ENCODE peak calls at places on chromosomes 16 and 17, in six cellular contexts. X is GM12878, M is H1, V is HCT116, U is K562, I is SK-N-SH. S is an unnamed sample.

GRCh38 chr17:30831257-30831656 is 509 bp upstream of the ATAD5 start:
- DNase-seq in U (peak), I (peak), V (no peak), M (no peak), X (no peak), S (no peak)

GRCh38 chr17:49437696-49438438 is 23.2 kb upstream of the PHB1 start:
- DNase-seq in X (no peak), I (no peak), U (no peak), V (no peak), M (peak), S (no peak)

GRCh38 chr16:55443855-55444254 is 35.1 kb upstream of the MMP2 start:
- DNase-seq in M (no peak), I (no peak), U (no peak), V (no peak), X (no peak), S (no peak)

GRCh38 chr16:1172651-1173050 is 19.7 kb downstream of the CACNA1H start:
- DNase-seq in M (no peak), U (no peak), X (no peak), V (no peak), I (no peak), S (no peak)

GRCh38 chr17:61076649-61077048 is 323.0 kb upstream of the TBX2 start:
- DNase-seq in M (no peak), X (no peak), V (no peak), U (no peak), I (peak), S (no peak)

GRCh38 chr16:46947900-46948547 is 25.4 kb downstream of the DNAJA2 start:
- DNase-seq in U (peak), X (peak), I (peak), V (peak), M (no peak), S (no peak)

GRCh38 chr17:48892940-48893645 is 506 bp downstream of the ATP5MC1 start:
- DNase-seq in X (no peak), M (no peak), I (no peak), V (no peak), U (no peak), S (no peak)

GRCh38 chr16:57029161-57030160 is 40.1 kb downstream of the NLRC5 start:
- DNase-seq in I (no peak), V (no peak), M (no peak), U (no peak), X (no peak), S (no peak)

GRCh38 chr16:51151435-51151950 is 423 bp upstream of the SALL1 start:
- DNase-seq in U (no peak), X (no peak), V (no peak), M (peak), I (peak), S (no peak)

GRCh38 chr17:44556114-44556853 is 1.0 kb upstream of the FZD2 start:
- DNase-seq in U (peak), M (peak), V (peak), X (peak), I (peak), S (peak)

DNA sequence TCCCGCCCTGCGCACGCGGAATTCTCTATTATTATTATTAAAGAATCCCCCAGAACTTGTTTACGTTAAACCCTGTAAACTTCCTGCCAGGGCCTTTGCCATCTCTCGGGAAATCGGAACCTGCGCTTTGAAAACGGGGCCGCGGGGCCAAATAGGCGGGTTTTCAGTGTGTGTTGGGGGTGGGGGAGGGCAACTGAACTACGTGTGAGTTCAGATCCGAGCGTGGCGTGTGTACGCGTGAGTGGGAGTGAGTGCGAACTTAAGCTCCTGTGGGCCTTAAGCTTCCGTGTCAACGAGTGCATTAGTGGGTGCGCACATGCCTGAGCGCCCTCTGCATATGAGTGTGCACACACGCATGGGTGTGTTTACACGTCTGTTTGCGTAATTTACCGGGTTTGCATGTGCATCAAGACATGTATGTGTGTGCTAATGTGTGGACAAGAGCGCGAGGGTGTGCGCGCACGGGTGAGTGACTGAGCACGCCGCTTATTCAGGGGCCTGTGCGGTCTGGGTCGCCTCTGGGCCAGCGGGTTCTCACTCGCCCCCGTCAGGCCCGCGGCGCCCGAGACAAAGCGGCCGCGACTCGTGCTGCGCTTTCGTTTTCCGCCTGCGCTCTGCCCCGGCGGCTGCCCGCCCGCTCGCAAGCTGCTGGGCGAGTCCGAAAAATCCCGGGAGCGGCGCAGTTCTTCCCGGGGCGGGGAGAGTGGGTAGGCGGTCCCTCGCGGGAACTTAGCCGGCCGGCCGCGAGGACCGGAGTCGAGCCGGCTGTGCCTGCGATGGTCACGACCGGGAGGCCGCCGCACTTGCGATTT is 1.2 kb upstream of the FOXF1 start:
- DNase-seq in M (peak), U (no peak), V (peak), X (no peak), I (no peak), S (no peak)
- H3K9ac ChIP-seq in M (no peak), U (no peak), V (peak), X (no peak), I (no peak), S (no peak)

DNA sequence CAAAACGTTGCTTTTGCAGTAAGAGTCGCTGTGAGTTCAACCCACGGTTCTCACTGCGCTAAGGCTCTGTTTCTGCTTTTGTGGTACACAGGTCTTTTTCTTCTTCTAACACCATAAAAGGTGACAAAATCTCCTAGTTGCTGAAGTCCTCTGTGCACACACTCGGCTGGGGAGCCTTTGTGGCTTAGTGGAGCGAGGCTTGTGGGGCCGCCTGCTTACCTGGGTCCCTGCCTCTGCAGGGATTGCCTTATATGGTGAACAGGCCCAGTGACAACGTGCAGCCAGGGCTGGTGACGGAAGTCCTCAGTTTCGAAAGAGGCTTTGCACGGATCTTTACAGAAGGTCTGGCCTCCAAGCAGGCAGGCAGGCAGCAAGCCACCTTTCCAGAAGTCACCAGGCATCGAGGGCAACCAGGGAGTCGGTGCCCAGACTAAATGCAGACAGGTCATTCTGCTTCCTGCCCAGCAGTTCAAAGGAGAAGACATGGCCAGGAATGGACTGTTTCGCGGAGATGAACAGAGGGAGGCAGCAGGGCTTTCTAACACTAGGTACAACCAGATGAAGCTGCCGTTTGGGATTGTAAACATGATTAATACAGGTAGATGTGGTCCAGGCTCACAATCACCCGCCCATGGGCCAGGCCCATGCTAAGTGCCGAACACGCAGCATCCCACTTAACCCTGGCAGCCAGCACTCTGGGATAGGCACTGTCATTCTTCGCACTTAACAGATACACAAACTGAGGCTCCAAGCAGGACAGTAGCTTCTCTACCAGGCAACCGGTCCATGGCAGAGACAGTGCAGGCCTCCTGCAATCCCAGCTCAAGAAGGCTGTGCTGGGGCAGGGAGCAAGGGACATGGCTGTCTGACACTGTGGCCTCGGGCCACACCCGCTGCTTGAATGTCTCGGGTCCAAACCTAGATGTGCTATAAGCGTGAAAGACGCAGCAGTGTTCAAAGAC is 10.7 kb upstream of the MEAK7 start:
- DNase-seq in U (no peak), M (no peak), X (peak), V (no peak), I (no peak), S (no peak)
- TF ChIP-seq POLR2AphosphoS5 in U (no peak), M (no peak), X (peak), V (no peak), I (no peak), S (no peak)

GRCh38 chr17:80774643-80775281 is 216.9 kb upstream of the CHMP6 start:
- DNase-seq in M (no peak), V (no peak), U (no peak), I (no peak), X (no peak), S (no peak)
- H3K4me3 ChIP-seq in M (no peak), V (no peak), U (no peak), I (no peak), X (peak), S (no peak)

DNA sequence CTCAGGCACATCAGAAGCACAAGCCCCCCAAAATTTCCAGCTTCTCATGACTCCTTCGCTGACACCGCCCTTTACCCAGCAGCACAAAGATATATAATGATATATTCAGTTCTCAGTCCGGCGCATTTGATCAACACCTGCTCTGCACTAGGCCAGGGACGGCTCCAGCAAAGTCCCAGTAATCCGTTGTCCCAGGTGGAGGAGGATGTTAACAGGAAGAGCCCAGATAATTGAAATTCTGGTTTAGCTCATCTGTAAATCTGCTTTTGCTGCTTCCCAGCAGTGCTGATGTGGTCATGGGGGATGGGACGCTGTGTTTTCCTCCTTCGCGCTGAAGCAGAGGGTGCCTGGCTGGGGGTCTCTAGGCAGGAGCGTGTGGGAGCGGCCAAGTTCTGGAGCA is 131.5 kb downstream of the OR1D5 start:
- DNase-seq in U (no peak), I (no peak), V (no peak), M (no peak), X (no peak), S (no peak)
- H3K9ac ChIP-seq in U (no peak), I (no peak), V (no peak), M (no peak), X (no peak), S (no peak)